ENCODE peak calls at places on chromosome 14, in ten cellular contexts. A is hepatocyte; F is cardiac fibroblast; O is pancreas; H is A673; S is B cell; R is psoas muscle; X is CD4-positive, alpha-beta T cell; N is ovary; I is glutamatergic neuron. U is an unnamed sample.

GRCh38 chr14:63468273-63468672 is 74.9 kb downstream of the PPP2R5E start:
- DNase-seq in S (no peak), H (no peak), R (no peak), X (no peak), F (no peak), I (no peak), N (no peak), O (no peak), A (no peak), U (no peak)

GRCh38 chr14:80215756-80216581 is 4.7 kb upstream of the DIO2 start:
- DNase-seq in A (peak; percentile 71), F (peak; percentile 43), H (no peak), S (no peak), N (no peak), O (no peak), R (peak; percentile 54), I (no peak), X (no peak), U (no peak)

GRCh38 chr14:105087308-105087962 is 22.2 kb upstream of the GPR132 start:
- DNase-seq in H (peak; percentile 53), O (no peak), N (peak; percentile 82), F (peak; percentile 69), X (no peak), R (no peak), A (peak; percentile 81), I (no peak), S (peak; percentile 78), U (no peak)

GRCh38 chr14:95300697-95301526 is 18.8 kb downstream of the CLMN start:
- DNase-seq in F (no peak), X (no peak), I (no peak), H (no peak), S (no peak), R (no peak), O (no peak), N (no peak), A (no peak), U (no peak)

GRCh38 chr14:101118746-101119610 is 215.5 kb upstream of the RTL1 start:
- DNase-seq in N (peak; percentile 29), A (no peak), F (no peak), I (no peak), X (no peak), H (no peak), R (peak; percentile 75), S (no peak), O (no peak), U (peak; percentile 18)

GRCh38 chr14:104323551-104324175 is 185.3 kb downstream of the KIF26A start:
- DNase-seq in I (no peak), H (no peak), A (no peak), O (no peak), S (no peak), F (no peak), R (no peak), N (peak; percentile 24), X (no peak), U (no peak)

GRCh38 chr14:81301813-81302212 is 81.1 kb upstream of the GTF2A1 start:
- DNase-seq in I (no peak), H (no peak), N (no peak), F (no peak), S (no peak), O (no peak), A (no peak), R (no peak), X (no peak), U (no peak)

GRCh38 chr14:73209943-73210342 is 27.4 kb upstream of the PAPLN start:
- DNase-seq in N (no peak), S (no peak), I (no peak), H (no peak), O (no peak), F (peak; percentile 79), X (no peak), A (no peak), R (no peak), U (no peak)

GRCh38 chr14:58331111-58331510 is 32.8 kb downstream of the ARID4A start:
- DNase-seq in I (peak; percentile 64), H (peak; percentile 99), O (peak; percentile 89), N (peak; percentile 77), S (peak; percentile 58), A (peak; percentile 96), F (peak; percentile 99), R (peak; percentile 78), X (peak; percentile 92), U (peak; percentile 87)

GRCh38 chr14:68612049-68612448 is 180.8 kb downstream of the ZFP36L1 start:
- DNase-seq in A (no peak), X (no peak), S (no peak), O (no peak), H (no peak), I (no peak), N (no peak), R (no peak), F (peak; percentile 52), U (no peak)

GRCh38 chr14:21734457-21735074 is 60.9 kb upstream of the OR4E1 start:
- DNase-seq in A (peak; percentile 80), X (peak; percentile 27), R (no peak), S (no peak), F (peak; percentile 22), H (peak; percentile 88), O (no peak), N (no peak), I (no peak), U (no peak)

GRCh38 chr14:106141242-106142220 is 615.1 kb downstream of the TMEM121 start:
- DNase-seq in N (no peak), H (peak; percentile 13), O (no peak), R (peak; percentile 46), X (peak; percentile 21), S (no peak), A (no peak), I (no peak), F (no peak), U (no peak)
- TF ChIP-seq CTCF in N (no peak), H (peak; percentile 34), O (no peak), R (no peak), X (no peak), S (no peak), A (no peak), I (no peak), F (no peak), U (no peak)

GRCh38 chr14:99146991-99147740 is 124.8 kb downstream of the BCL11B start:
- DNase-seq in R (no peak), S (no peak), H (no peak), N (no peak), F (no peak), X (no peak), A (no peak), I (no peak), O (no peak), U (no peak)

GRCh38 chr14:99148131-99148530 is 123.9 kb downstream of the BCL11B start:
- DNase-seq in S (no peak), N (no peak), A (no peak), I (no peak), F (no peak), H (no peak), X (no peak), R (no peak), O (no peak), U (no peak)

GRCh38 chr14:99143793-99144192 is 128.2 kb downstream of the BCL11B start:
- DNase-seq in F (no peak), H (peak; percentile 69), R (no peak), I (no peak), N (no peak), S (no peak), O (no peak), A (no peak), X (no peak), U (no peak)

GRCh38 chr14:99143126-99143525 is 128.9 kb downstream of the BCL11B start:
- DNase-seq in S (no peak), F (no peak), R (no peak), X (no peak), N (no peak), I (no peak), H (no peak), A (no peak), O (no peak), U (no peak)

DNA sequence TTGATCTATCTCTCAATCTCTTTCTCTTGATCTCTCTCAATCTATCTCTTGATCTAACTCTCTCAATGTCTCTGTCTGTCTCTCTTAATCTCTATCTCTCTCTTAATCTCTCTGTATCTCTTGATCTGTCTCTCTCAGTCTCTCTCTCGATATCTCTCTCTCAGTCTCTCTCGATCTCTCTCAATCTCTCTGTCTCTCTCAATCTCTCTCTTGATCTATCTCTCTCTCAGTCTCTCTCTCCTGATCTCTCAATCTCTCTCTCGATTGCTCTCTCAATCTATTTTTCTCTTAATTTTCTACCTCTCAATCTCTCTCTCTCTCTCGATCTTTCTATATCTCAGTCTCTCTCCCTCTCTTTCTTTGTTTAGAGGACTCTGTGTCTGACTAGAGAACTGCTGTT is 126.7 kb downstream of the BCL11B start:
- DNase-seq in F (no peak), A (no peak), I (no peak), X (no peak), S (no peak), H (no peak), O (no peak), N (no peak), R (no peak), U (no peak)
- TF ChIP-seq CTCF in F (no peak), A (no peak), I (no peak), X (no peak), S (no peak), H (no peak), O (no peak), N (no peak), R (no peak), U (no peak)

DNA sequence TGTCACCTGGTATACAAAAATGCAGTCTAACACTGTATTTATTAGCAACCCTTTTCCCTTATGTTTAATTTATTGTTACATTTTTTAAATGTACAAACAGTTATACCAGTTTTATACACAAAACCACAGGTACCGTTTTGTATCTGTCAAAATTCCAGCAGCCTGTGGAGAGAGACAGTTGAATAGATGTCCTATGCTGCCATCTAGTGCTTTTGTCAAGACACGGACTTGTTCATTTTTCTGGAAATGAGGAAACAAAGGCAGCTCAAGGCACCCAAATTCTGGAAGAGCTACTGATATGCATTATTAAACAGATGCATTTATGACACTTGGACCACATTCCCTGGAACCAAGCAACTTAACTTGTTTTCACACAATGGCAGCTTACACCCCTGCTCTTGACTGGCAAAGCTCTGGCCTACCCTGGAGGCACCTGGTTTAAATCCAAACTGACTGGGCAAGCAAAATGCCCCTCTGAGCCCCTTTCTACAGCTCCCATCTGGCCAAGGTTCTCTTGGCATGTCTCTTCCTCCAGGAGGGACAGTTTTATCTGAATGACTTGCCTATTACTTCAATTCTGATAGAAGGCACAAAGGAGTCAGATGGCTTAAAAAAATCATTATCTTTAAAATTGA is 286.9 kb upstream of the PRKD1 start:
- DNase-seq in F (peak; percentile 88), X (no peak), A (peak; percentile 72), N (no peak), S (no peak), I (no peak), O (no peak), R (no peak), H (peak; percentile 72), U (no peak)
- TF ChIP-seq CTCF in F (peak; percentile 59), X (no peak), A (peak; percentile 86), N (peak; percentile 46), S (peak; percentile 35), I (peak; percentile 69), O (peak; percentile 33), R (peak; percentile 52), H (peak; percentile 76), U (no peak)

DNA sequence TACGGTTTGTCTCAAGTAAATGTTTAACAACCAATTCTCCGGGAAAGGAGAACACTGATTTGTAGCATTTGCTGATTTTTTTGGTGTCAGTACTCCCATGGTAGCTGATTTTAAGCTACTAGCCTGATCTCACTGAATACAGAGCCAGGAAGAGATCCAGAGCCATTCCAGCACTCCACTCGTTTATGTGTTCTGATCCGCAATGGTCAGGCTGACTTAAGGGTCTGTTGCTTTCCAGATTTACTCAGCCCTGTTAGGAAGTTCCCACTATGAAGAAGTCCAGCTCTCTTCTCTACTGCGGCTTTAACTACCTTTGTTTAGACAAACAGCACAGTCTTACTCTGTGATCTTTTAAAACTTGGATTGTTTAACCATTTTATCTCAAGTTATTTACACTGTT is 38.0 kb upstream of the NID2 start:
- DNase-seq in F (no peak), S (no peak), R (no peak), I (no peak), X (no peak), H (no peak), O (no peak), A (no peak), N (no peak), U (no peak)
- TF ChIP-seq CTCF in F (no peak), S (no peak), R (no peak), I (no peak), X (no peak), H (no peak), O (no peak), A (no peak), N (no peak), U (no peak)